ENCODE peak calls at places on chromosome 3, in seven cellular contexts. Y, A, T, V, B, R and W are unnamed samples.

GRCh38 chr3:149688122-149688757 is 30.4 kb upstream of the WWTR1 start:
- DNase-seq in Y (no peak), A (no peak), T (no peak), V (no peak), B (no peak), R (no peak), W (no peak)

GRCh38 chr3:187169231-187169960 is 27.9 kb upstream of the RTP1 start:
- DNase-seq in Y (no peak), A (no peak), T (no peak), V (no peak), B (no peak), R (no peak), W (no peak)

GRCh38 chr3:72597756-72598195 is 250.5 kb downstream of the SHQ1 start:
- DNase-seq in Y (no peak), A (no peak), T (no peak), V (no peak), B (no peak), R (no peak), W (peak; percentile 69)

GRCh38 chr3:9649791-9650521 is 651 bp downstream of the MTMR14 start:
- DNase-seq in Y (no peak), A (no peak), T (no peak), V (no peak), B (no peak), R (peak; percentile 52), W (no peak)

GRCh38 chr3:113910966-113911365 is 36.8 kb upstream of the ZDHHC23 start:
- DNase-seq in Y (no peak), A (no peak), T (no peak), V (no peak), B (no peak), R (no peak), W (no peak)

GRCh38 chr3:138348950-138349739 is 766 bp downstream of the MRAS start:
- DNase-seq in Y (peak; percentile 20), A (no peak), T (no peak), V (no peak), B (peak; percentile 16), R (no peak), W (peak; percentile 75)

GRCh38 chr3:632571-633170 is 436.1 kb downstream of the CHL1 start:
- DNase-seq in Y (peak; percentile 37), A (no peak), T (no peak), V (peak; percentile 37), B (no peak), R (peak; percentile 4), W (peak; percentile 91)

GRCh38 chr3:171001957-171002694 is 24.4 kb downstream of the SLC2A2 start:
- DNase-seq in Y (no peak), A (no peak), T (no peak), V (no peak), B (no peak), R (no peak), W (no peak)

GRCh38 chr3:71111784-71112440 is 471.6 kb downstream of the FOXP1 start:
- DNase-seq in Y (no peak), A (no peak), T (no peak), V (no peak), B (no peak), R (no peak), W (no peak)

GRCh38 chr3:143040264-143040879 is 39.0 kb downstream of the U2SURP start:
- DNase-seq in Y (no peak), A (no peak), T (no peak), V (no peak), B (no peak), R (no peak), W (no peak)

GRCh38 chr3:108024146-108024836 is 66.5 kb downstream of the CD47 start:
- DNase-seq in Y (no peak), A (no peak), T (no peak), V (no peak), B (no peak), R (no peak), W (no peak)

GRCh38 chr3:10419637-10420232 is 85.7 kb downstream of the ATP2B2 start:
- DNase-seq in Y (no peak), A (peak; percentile 6), T (no peak), V (no peak), B (no peak), R (no peak), W (no peak)

GRCh38 chr3:81468385-81468784 is 293.1 kb downstream of the GBE1 start:
- DNase-seq in Y (no peak), A (no peak), T (no peak), V (no peak), B (no peak), R (no peak), W (no peak)

GRCh38 chr3:119245778-119246177 is 5.1 kb upstream of the B4GALT4 start:
- DNase-seq in Y (no peak), A (no peak), T (no peak), V (no peak), B (no peak), R (no peak), W (no peak)

GRCh38 chr3:58994746-58995330 is 55.0 kb downstream of the CFAP20DC start:
- DNase-seq in Y (peak; percentile 30), A (peak; percentile 15), T (no peak), V (peak; percentile 9), B (no peak), R (peak; percentile 28), W (peak; percentile 72)

GRCh38 chr3:177358085-177358967 is 161.0 kb upstream of the TBL1XR1 start:
- DNase-seq in Y (peak; percentile 36), A (peak; percentile 40), T (no peak), V (peak; percentile 91), B (peak; percentile 83), R (no peak), W (peak; percentile 93)

GRCh38 chr3:110069641-110070538 is 732.5 kb upstream of the DPPA4 start:
- DNase-seq in Y (no peak), A (no peak), T (no peak), V (no peak), B (no peak), R (no peak), W (no peak)

GRCh38 chr3:30502742-30503073 is 103.7 kb upstream of the TGFBR2 start:
- DNase-seq in Y (no peak), A (no peak), T (no peak), V (no peak), B (no peak), R (no peak), W (no peak)

GRCh38 chr3:9808345-9809037 is 1.6 kb upstream of the TTLL3 start:
- DNase-seq in Y (peak; percentile 64), A (peak; percentile 55), T (no peak), V (peak; percentile 5), B (peak; percentile 69), R (peak; percentile 60), W (peak; percentile 85)

GRCh38 chr3:53154731-53155320 is 6.2 kb upstream of the PRKCD start:
- DNase-seq in Y (no peak), A (no peak), T (no peak), V (no peak), B (no peak), R (no peak), W (no peak)

GRCh38 chr3:76495216-76495615 is 544.7 kb upstream of the ROBO2 start:
- DNase-seq in Y (no peak), A (no peak), T (no peak), V (no peak), B (no peak), R (no peak), W (no peak)

GRCh38 chr3:58518304-58518789 is 18.6 kb downstream of the ACOX2 start:
- DNase-seq in Y (no peak), A (no peak), T (no peak), V (no peak), B (no peak), R (no peak), W (no peak)